ENCODE peak calls at places on chromosome 11, in six cellular contexts. One of them, this sample, is unnamed.

GRCh38 chr11:44036811-44037657 is 10.7 kb upstream of the ACCSL start:
- DNase-seq in fibroblast of mammary gland: peak
- DNase-seq in GM06990: peak
- DNase-seq in GM20000: peak
- DNase-seq in neural progenitor cell: peak
- DNase-seq in Calu3: peak
- DNase-seq in this sample: peak

GRCh38 chr11:47886096-47886495 is 37.9 kb upstream of the NUP160 start:
- DNase-seq in fibroblast of mammary gland: peak
- DNase-seq in GM06990: no peak
- DNase-seq in GM20000: no peak
- DNase-seq in neural progenitor cell: no peak
- DNase-seq in Calu3: no peak
- DNase-seq in this sample: peak

GRCh38 chr11:134003792-134004405 is 47.1 kb upstream of the IGSF9B start:
- DNase-seq in fibroblast of mammary gland: no peak
- DNase-seq in GM06990: no peak
- DNase-seq in GM20000: no peak
- DNase-seq in neural progenitor cell: no peak
- DNase-seq in Calu3: no peak
- DNase-seq in this sample: no peak

GRCh38 chr11:65316311-65316978 is 1.8 kb downstream of the CDC42EP2 start:
- DNase-seq in fibroblast of mammary gland: peak
- DNase-seq in GM06990: no peak
- DNase-seq in GM20000: no peak
- DNase-seq in neural progenitor cell: peak
- DNase-seq in Calu3: no peak
- DNase-seq in this sample: no peak

GRCh38 chr11:90204832-90205646 is 17.8 kb downstream of the CHORDC1 start:
- DNase-seq in fibroblast of mammary gland: peak
- DNase-seq in GM06990: peak
- DNase-seq in GM20000: peak
- DNase-seq in neural progenitor cell: peak
- DNase-seq in Calu3: no peak
- DNase-seq in this sample: peak

GRCh38 chr11:80621871-80622270 is 1181.0 kb upstream of the TENM4 start:
- DNase-seq in fibroblast of mammary gland: no peak
- DNase-seq in GM06990: no peak
- DNase-seq in GM20000: no peak
- DNase-seq in neural progenitor cell: no peak
- DNase-seq in Calu3: no peak
- DNase-seq in this sample: no peak

GRCh38 chr11:130118636-130119387 is 40.8 kb upstream of the ST14 start:
- DNase-seq in fibroblast of mammary gland: no peak
- DNase-seq in GM06990: peak
- DNase-seq in GM20000: peak
- DNase-seq in neural progenitor cell: no peak
- DNase-seq in Calu3: no peak
- DNase-seq in this sample: no peak

GRCh38 chr11:73961321-73961720 is 10.5 kb downstream of the DNAJB13 start:
- DNase-seq in fibroblast of mammary gland: no peak
- DNase-seq in GM06990: no peak
- DNase-seq in GM20000: no peak
- DNase-seq in neural progenitor cell: no peak
- DNase-seq in Calu3: no peak
- DNase-seq in this sample: no peak

GRCh38 chr11:93517041-93517440 is 26.1 kb downstream of the SMCO4 start:
- DNase-seq in fibroblast of mammary gland: no peak
- DNase-seq in GM06990: no peak
- DNase-seq in GM20000: no peak
- DNase-seq in neural progenitor cell: peak
- DNase-seq in Calu3: no peak
- DNase-seq in this sample: no peak

GRCh38 chr11:66428933-66429332 is 8.1 kb downstream of the NPAS4 start:
- DNase-seq in fibroblast of mammary gland: no peak
- DNase-seq in GM06990: no peak
- DNase-seq in GM20000: no peak
- DNase-seq in neural progenitor cell: no peak
- DNase-seq in Calu3: no peak
- DNase-seq in this sample: no peak

GRCh38 chr11:15412054-15412453 is 297.3 kb downstream of the INSC start:
- DNase-seq in fibroblast of mammary gland: no peak
- DNase-seq in GM06990: peak
- DNase-seq in GM20000: no peak
- DNase-seq in neural progenitor cell: no peak
- DNase-seq in Calu3: no peak
- DNase-seq in this sample: no peak

GRCh38 chr11:21654091-21654490 is 538.8 kb upstream of the ANO5 start:
- DNase-seq in fibroblast of mammary gland: no peak
- DNase-seq in GM06990: no peak
- DNase-seq in GM20000: no peak
- DNase-seq in neural progenitor cell: peak
- DNase-seq in Calu3: no peak
- DNase-seq in this sample: no peak

GRCh38 chr11:76005746-76006145 is 190.7 kb downstream of the UVRAG start:
- DNase-seq in fibroblast of mammary gland: peak
- DNase-seq in GM06990: no peak
- DNase-seq in GM20000: no peak
- DNase-seq in neural progenitor cell: no peak
- DNase-seq in Calu3: no peak
- DNase-seq in this sample: no peak

GRCh38 chr11:63505857-63506528 is at the start of gene LGALS12:
- DNase-seq in fibroblast of mammary gland: peak
- DNase-seq in GM06990: no peak
- DNase-seq in GM20000: peak
- DNase-seq in neural progenitor cell: no peak
- DNase-seq in Calu3: no peak
- DNase-seq in this sample: no peak

GRCh38 chr11:123033895-123034294 is 28.0 kb downstream of the HSPA8 start:
- DNase-seq in fibroblast of mammary gland: peak
- DNase-seq in GM06990: no peak
- DNase-seq in GM20000: no peak
- DNase-seq in neural progenitor cell: peak
- DNase-seq in Calu3: no peak
- DNase-seq in this sample: no peak

GRCh38 chr11:36627006-36627405 is 29.0 kb upstream of the RAG2 start:
- DNase-seq in fibroblast of mammary gland: no peak
- DNase-seq in GM06990: no peak
- DNase-seq in GM20000: no peak
- DNase-seq in neural progenitor cell: no peak
- DNase-seq in Calu3: no peak
- DNase-seq in this sample: no peak
- TF ChIP-seq CTCF in fibroblast of mammary gland: no peak
- TF ChIP-seq CTCF in GM06990: no peak
- TF ChIP-seq CTCF in GM20000: no peak
- TF ChIP-seq CTCF in neural progenitor cell: no peak
- TF ChIP-seq CTCF in Calu3: no peak
- TF ChIP-seq CTCF in this sample: no peak

GRCh38 chr11:96530473-96530872 is 140.7 kb downstream of the JRKL start:
- DNase-seq in fibroblast of mammary gland: no peak
- DNase-seq in GM06990: no peak
- DNase-seq in GM20000: no peak
- DNase-seq in neural progenitor cell: no peak
- DNase-seq in Calu3: no peak
- DNase-seq in this sample: no peak

GRCh38 chr11:96520939-96521338 is 131.1 kb downstream of the JRKL start:
- DNase-seq in fibroblast of mammary gland: no peak
- DNase-seq in GM06990: no peak
- DNase-seq in GM20000: no peak
- DNase-seq in neural progenitor cell: no peak
- DNase-seq in Calu3: no peak
- DNase-seq in this sample: no peak

GRCh38 chr11:96524475-96524874 is 134.7 kb downstream of the JRKL start:
- DNase-seq in fibroblast of mammary gland: no peak
- DNase-seq in GM06990: no peak
- DNase-seq in GM20000: no peak
- DNase-seq in neural progenitor cell: no peak
- DNase-seq in Calu3: no peak
- DNase-seq in this sample: no peak
- TF ChIP-seq CTCF in fibroblast of mammary gland: no peak
- TF ChIP-seq CTCF in GM06990: no peak
- TF ChIP-seq CTCF in GM20000: no peak
- TF ChIP-seq CTCF in neural progenitor cell: no peak
- TF ChIP-seq CTCF in Calu3: no peak
- TF ChIP-seq CTCF in this sample: no peak

GRCh38 chr11:119052163-119052814 is 4.7 kb downstream of the HYOU1 start:
- DNase-seq in fibroblast of mammary gland: no peak
- DNase-seq in GM06990: no peak
- DNase-seq in GM20000: no peak
- DNase-seq in neural progenitor cell: no peak
- DNase-seq in Calu3: no peak
- DNase-seq in this sample: no peak

GRCh38 chr11:119057000-119057769 is at the start of gene HYOU1:
- DNase-seq in fibroblast of mammary gland: peak
- DNase-seq in GM06990: peak
- DNase-seq in GM20000: peak
- DNase-seq in neural progenitor cell: peak
- DNase-seq in Calu3: peak
- DNase-seq in this sample: peak

GRCh38 chr11:119054418-119054817 is 2.6 kb downstream of the HYOU1 start:
- DNase-seq in fibroblast of mammary gland: no peak
- DNase-seq in GM06990: no peak
- DNase-seq in GM20000: no peak
- DNase-seq in neural progenitor cell: no peak
- DNase-seq in Calu3: no peak
- DNase-seq in this sample: no peak

GRCh38 chr11:119056397-119056999 is 507 bp downstream of the HYOU1 start:
- DNase-seq in fibroblast of mammary gland: no peak
- DNase-seq in GM06990: peak
- DNase-seq in GM20000: peak
- DNase-seq in neural progenitor cell: peak
- DNase-seq in Calu3: peak
- DNase-seq in this sample: no peak

GRCh38 chr11:119055901-119056300 is 1.1 kb downstream of the HYOU1 start:
- DNase-seq in fibroblast of mammary gland: peak
- DNase-seq in GM06990: no peak
- DNase-seq in GM20000: no peak
- DNase-seq in neural progenitor cell: peak
- DNase-seq in Calu3: no peak
- DNase-seq in this sample: no peak
- TF ChIP-seq CTCF in fibroblast of mammary gland: peak
- TF ChIP-seq CTCF in GM06990: peak
- TF ChIP-seq CTCF in GM20000: no peak
- TF ChIP-seq CTCF in neural progenitor cell: no peak
- TF ChIP-seq CTCF in Calu3: no peak
- TF ChIP-seq CTCF in this sample: no peak

GRCh38 chr11:115503083-115503885 is 931 bp downstream of the CADM1 start:
- DNase-seq in fibroblast of mammary gland: no peak
- DNase-seq in GM06990: peak
- DNase-seq in GM20000: peak
- DNase-seq in neural progenitor cell: peak
- DNase-seq in Calu3: peak
- DNase-seq in this sample: no peak
- TF ChIP-seq CTCF in fibroblast of mammary gland: no peak
- TF ChIP-seq CTCF in GM06990: peak
- TF ChIP-seq CTCF in GM20000: peak
- TF ChIP-seq CTCF in neural progenitor cell: no peak
- TF ChIP-seq CTCF in Calu3: no peak
- TF ChIP-seq CTCF in this sample: peak

DNA sequence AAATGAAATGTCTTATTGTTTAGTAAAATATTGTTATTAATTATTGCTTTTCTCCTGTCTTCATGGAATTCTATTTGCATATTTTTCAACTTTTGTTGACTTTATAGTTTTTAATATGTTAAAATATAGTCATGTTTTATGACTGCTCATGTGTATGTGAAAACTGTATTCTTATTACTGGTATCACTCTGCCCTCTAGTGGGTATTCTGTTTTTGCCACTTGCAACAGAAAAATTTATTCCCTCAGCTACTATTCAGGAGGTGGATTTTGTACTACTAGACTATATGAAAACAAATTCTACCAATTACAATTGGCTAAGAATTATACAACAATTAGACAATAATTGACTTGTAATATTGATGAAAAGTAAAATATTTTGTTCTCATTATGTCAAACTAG is 45.0 kb downstream of the OR4C6 start:
- DNase-seq in fibroblast of mammary gland: peak
- DNase-seq in GM06990: no peak
- DNase-seq in GM20000: peak
- DNase-seq in neural progenitor cell: peak
- DNase-seq in Calu3: peak
- DNase-seq in this sample: no peak
- TF ChIP-seq CTCF in fibroblast of mammary gland: peak
- TF ChIP-seq CTCF in GM06990: peak
- TF ChIP-seq CTCF in GM20000: peak
- TF ChIP-seq CTCF in neural progenitor cell: peak
- TF ChIP-seq CTCF in Calu3: peak
- TF ChIP-seq CTCF in this sample: no peak

This sample was measured in astrocyte of the cerebellum.